ENCODE peak calls at places on chromosomes 2 and 18, in six cellular contexts. C, I, R, L, F and X are unnamed samples.

GRCh38 chr2:22194218-22194617 is 1070.5 kb downstream of the TDRD15 start:
- DNase-seq in C (no peak), R (no peak), F (no peak), I (no peak), L (no peak), X (no peak)

GRCh38 chr2:85410584-85411404 is 628 bp upstream of the CAPG start:
- DNase-seq in I (no peak), R (no peak), L (no peak), F (no peak), C (no peak), X (no peak)

GRCh38 chr2:5482929-5483331 is 209.3 kb upstream of the SOX11 start:
- DNase-seq in F (no peak), I (no peak), R (peak; percentile 12), C (peak; percentile 9), L (no peak), X (no peak)

GRCh38 chr2:179669196-179669595 is 192.2 kb downstream of the ZNF385B start:
- DNase-seq in F (no peak), C (no peak), L (no peak), I (no peak), R (no peak), X (no peak)

GRCh38 chr2:145323512-145323911 is 803.6 kb upstream of the ZEB2 start:
- DNase-seq in F (no peak), R (no peak), I (no peak), C (no peak), L (no peak), X (no peak)

GRCh38 chr18:58998421-58999203 is 133.9 kb downstream of the ZNF532 start:
- DNase-seq in R (peak; percentile 68), L (peak; percentile 72), C (no peak), F (no peak), I (no peak), X (no peak)

GRCh38 chr2:70247364-70248144 is 874 bp downstream of the TIA1 start:
- DNase-seq in L (no peak), R (no peak), I (peak; percentile 9), F (no peak), C (no peak), X (no peak)

GRCh38 chr2:105468655-105469042 is 69.8 kb upstream of the FHL2 start:
- DNase-seq in C (no peak), R (no peak), I (no peak), L (no peak), F (no peak), X (no peak)

GRCh38 chr2:161905389-161906046 is 168.5 kb downstream of the DPP4 start:
- DNase-seq in L (no peak), C (no peak), F (no peak), R (no peak), I (peak; percentile 41), X (no peak)

GRCh38 chr2:21102356-21102755 is 21.4 kb upstream of the TDRD15 start:
- DNase-seq in C (no peak), F (no peak), R (no peak), I (no peak), L (no peak), X (no peak)

GRCh38 chr2:54545700-54546450 is 89.7 kb downstream of the SPTBN1 start:
- DNase-seq in L (no peak), C (no peak), I (no peak), F (no peak), R (no peak), X (no peak)

GRCh38 chr2:3482363-3482821 is 36.9 kb downstream of the ADI1 start:
- DNase-seq in L (no peak), I (no peak), C (no peak), R (no peak), F (no peak), X (no peak)

GRCh38 chr2:134181219-134181618 is 72.7 kb upstream of the MGAT5 start:
- DNase-seq in I (peak; percentile 33), L (no peak), C (no peak), F (no peak), R (no peak), X (no peak)

GRCh38 chr2:171615071-171615470 is 72.2 kb upstream of the DYNC1I2 start:
- DNase-seq in I (no peak), C (no peak), R (peak; percentile 11), F (no peak), L (no peak), X (no peak)

GRCh38 chr2:238097201-238097987 is 2.7 kb upstream of the ESPNL start:
- DNase-seq in F (no peak), L (no peak), C (no peak), R (no peak), I (no peak), X (no peak)

GRCh38 chr18:64100136-64100922 is 48.6 kb downstream of the LINC00305 start:
- DNase-seq in L (no peak), R (no peak), C (no peak), F (no peak), I (peak; percentile 58), X (no peak)

GRCh38 chr2:163558286-163559009 is 177.4 kb downstream of the FIGN start:
- DNase-seq in C (no peak), F (no peak), L (no peak), I (no peak), R (no peak), X (no peak)

GRCh38 chr2:198905881-198906612 is 551.7 kb downstream of the SATB2 start:
- DNase-seq in R (no peak), I (peak; percentile 43), L (no peak), F (no peak), C (no peak), X (no peak)

GRCh38 chr2:53173126-53173525 is 594.5 kb upstream of the CHAC2 start:
- DNase-seq in I (no peak), L (no peak), R (no peak), C (no peak), F (no peak), X (no peak)

GRCh38 chr2:226529556-226529955 is 270.1 kb downstream of the IRS1 start:
- DNase-seq in I (no peak), L (no peak), F (no peak), R (no peak), C (no peak), X (no peak)

GRCh38 chr2:226520723-226521122 is 278.9 kb downstream of the IRS1 start:
- DNase-seq in L (no peak), F (no peak), I (no peak), C (no peak), R (no peak), X (no peak)

GRCh38 chr2:226526731-226527130 is 272.9 kb downstream of the IRS1 start:
- DNase-seq in L (no peak), F (no peak), I (no peak), C (no peak), R (no peak), X (no peak)

DNA sequence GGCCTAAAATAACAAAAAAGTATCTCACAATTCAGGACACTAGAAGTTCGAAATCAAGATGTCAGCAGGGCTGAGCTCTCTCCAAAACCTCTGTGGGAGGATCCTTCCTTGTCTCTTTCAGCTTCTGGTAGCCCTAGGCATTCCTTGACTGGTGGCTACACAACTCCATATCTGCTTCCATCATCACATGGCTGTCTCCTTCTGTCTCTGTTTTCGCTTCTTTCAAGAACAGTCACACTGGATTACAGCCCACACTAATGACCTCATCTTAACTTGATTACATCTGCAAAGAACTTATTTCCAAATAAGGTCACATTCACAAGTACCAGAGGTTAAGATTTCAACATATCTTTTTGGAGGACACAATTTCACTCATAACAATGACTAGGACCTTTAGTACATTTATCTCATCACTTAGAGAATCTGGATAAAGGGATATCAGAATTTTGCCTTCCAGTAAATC is 275.2 kb downstream of the IRS1 start:
- DNase-seq in C (no peak), F (no peak), I (no peak), R (peak; percentile 83), L (no peak), X (no peak)
- TF ChIP-seq CTCF in C (no peak), F (no peak), I (no peak), R (no peak), L (no peak), X (no peak)

GRCh38 chr2:102166189-102166845 is 20.5 kb upstream of the IL1RL2 start:
- DNase-seq in F (no peak), R (peak; percentile 57), C (no peak), L (no peak), I (no peak), X (no peak)
- TF ChIP-seq CTCF in F (peak; percentile 28), R (peak; percentile 75), C (no peak), L (peak; percentile 81), I (no peak), X (no peak)

GRCh38 chr2:208266641-208267335 is 733 bp downstream of the PIKFYVE start:
- DNase-seq in C (no peak), R (no peak), F (no peak), I (no peak), L (no peak), X (no peak)

GRCh38 chr2:208265371-208265806 is 666 bp upstream of the PIKFYVE start:
- DNase-seq in F (no peak), R (peak; percentile 61), C (no peak), L (no peak), I (peak; percentile 76), X (no peak)

GRCh38 chr2:208268553-208268952 is 2.5 kb downstream of the PIKFYVE start:
- DNase-seq in L (no peak), R (no peak), I (no peak), F (no peak), C (no peak), X (no peak)

GRCh38 chr2:208265807-208266640 is at the start of gene PIKFYVE:
- DNase-seq in L (peak; percentile 96), I (peak; percentile 98), R (peak; percentile 98), F (peak; percentile 85), C (peak; percentile 87), X (peak; percentile 89)

DNA sequence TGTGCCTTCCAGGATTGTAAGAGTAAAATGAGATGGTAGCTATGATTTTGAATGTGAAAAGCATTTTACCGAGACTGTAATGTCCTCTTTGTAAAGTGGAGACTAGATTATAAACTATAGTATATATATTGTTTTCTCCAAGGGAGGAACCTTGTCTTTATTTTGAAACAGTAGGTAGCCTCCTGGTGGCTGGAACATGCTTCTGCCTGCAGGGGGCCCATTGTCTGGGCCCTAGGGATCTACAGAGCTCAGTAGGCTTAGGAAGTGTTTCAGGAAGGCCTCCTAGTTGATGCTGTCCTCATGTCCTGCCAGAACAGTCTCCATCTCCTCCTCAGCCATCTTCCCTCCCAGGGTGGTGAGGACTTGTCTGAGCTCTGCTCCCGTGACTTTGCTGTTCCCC is 3.0 kb downstream of the PIKFYVE start:
- DNase-seq in I (no peak), C (no peak), L (no peak), R (no peak), F (no peak), X (no peak)
- TF ChIP-seq CTCF in I (no peak), C (peak; percentile 40), L (no peak), R (peak; percentile 44), F (peak; percentile 24), X (no peak)

GRCh38 chr2:115084446-115084845 is 642.0 kb downstream of the DPP10 start:
- DNase-seq in R (no peak), F (no peak), I (no peak), L (no peak), C (no peak), X (no peak)

GRCh38 chr2:115077594-115077993 is 635.2 kb downstream of the DPP10 start:
- DNase-seq in I (no peak), C (no peak), L (no peak), F (no peak), R (no peak), X (no peak)

GRCh38 chr2:115083711-115084110 is 641.3 kb downstream of the DPP10 start:
- DNase-seq in C (no peak), I (no peak), R (no peak), F (no peak), L (no peak), X (no peak)

DNA sequence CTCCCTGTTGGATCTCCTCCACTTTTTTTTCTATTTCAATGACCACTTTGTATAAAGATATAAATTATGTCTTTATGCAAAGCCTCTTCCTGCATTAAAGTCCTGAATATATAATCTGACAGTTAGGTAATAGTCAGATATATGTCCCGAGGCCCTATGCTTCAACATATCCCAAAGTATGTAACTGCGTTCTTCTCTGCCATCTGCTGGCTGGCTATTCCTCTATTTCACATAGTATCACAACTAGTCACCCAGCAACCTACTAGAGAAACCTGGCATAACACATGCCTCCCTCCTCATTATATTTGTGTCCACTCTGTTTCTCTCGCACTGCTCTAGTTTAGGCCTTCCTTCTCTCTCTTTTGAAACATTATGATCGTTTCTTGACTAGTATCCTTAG is 640.8 kb downstream of the DPP10 start:
- DNase-seq in R (no peak), F (no peak), L (no peak), C (no peak), I (no peak), X (no peak)
- TF ChIP-seq CTCF in R (no peak), F (no peak), L (peak; percentile 37), C (peak; percentile 36), I (no peak), X (no peak)